ENCODE peak calls at places on chromosomes 11 and 22, in six cellular contexts. W is effector memory CD4-positive, alpha-beta T cell; I is heart right ventricle; S is tibial nerve; K is CD4-positive, alpha-beta T cell; O is lung. Q is an unnamed sample. For H3K9me3, the result is how much of the 10 kb centered on the place peaks cover.

GRCh38 chr11:19697721-19698121 is 14.9 kb upstream of the NAV2 start:
- DNase-seq in W (no peak), I (no peak), S (no peak), O (no peak), K (no peak), Q (no peak)

GRCh38 chr11:2791521-2792375 is 92.0 kb upstream of the KCNQ1OT1 start:
- DNase-seq in O (no peak), S (no peak), K (peak), W (no peak), I (no peak), Q (peak)

GRCh38 chr22:26168199-26168915 is 905 bp upstream of the SEZ6L start:
- DNase-seq in S (no peak), W (no peak), I (no peak), K (no peak), O (no peak), Q (no peak)

GRCh38 chr22:31276426-31277167 is 15.7 kb downstream of the PIK3IP1 start:
- DNase-seq in K (no peak), S (no peak), W (no peak), I (no peak), O (no peak), Q (no peak)

GRCh38 chr11:64876835-64877341 is 1.5 kb downstream of the EHD1 start:
- DNase-seq in W (no peak), O (peak), I (no peak), S (no peak), K (no peak), Q (peak)

GRCh38 chr22:26585104-26585790 is 4.7 kb downstream of the TPST2 start:
- DNase-seq in W (no peak), O (peak), K (no peak), I (peak), S (no peak), Q (no peak)

GRCh38 chr11:26276798-26277424 is 55.0 kb upstream of the ANO3 start:
- DNase-seq in W (no peak), O (peak), I (peak), S (peak), K (no peak), Q (no peak)

GRCh38 chr11:85647078-85647477 is 689 bp upstream of the TMEM126A start:
- DNase-seq in W (no peak), I (no peak), O (no peak), S (no peak), K (no peak), Q (no peak)

GRCh38 chr11:834371-835316 is 1.9 kb downstream of the CD151 start:
- DNase-seq in I (peak), W (no peak), S (no peak), K (no peak), O (peak), Q (peak)

GRCh38 chr11:86559311-86559945 is 113.0 kb downstream of the ME3 start:
- DNase-seq in S (no peak), I (peak), O (no peak), W (no peak), K (no peak), Q (no peak)

GRCh38 chr11:2737876-2738275 is 38.1 kb upstream of the KCNQ1OT1 start:
- DNase-seq in I (no peak), O (no peak), S (no peak), W (no peak), K (no peak), Q (peak)

GRCh38 chr11:16764888-16765287 is 26.4 kb downstream of the C11orf58 start:
- DNase-seq in I (no peak), S (peak), K (no peak), W (no peak), O (no peak), Q (no peak)

GRCh38 chr11:70500076-70500847 is 101.9 kb downstream of the CTTN start:
- DNase-seq in O (no peak), I (no peak), K (no peak), S (no peak), W (no peak), Q (peak)

GRCh38 chr11:279966-280761 is 2.0 kb downstream of the NLRP6 start:
- DNase-seq in O (no peak), W (no peak), I (peak), K (peak), S (no peak), Q (peak)

GRCh38 chr11:86041975-86042378 is 26.9 kb downstream of the PICALM start:
- DNase-seq in O (peak), W (peak), K (no peak), I (peak), S (peak), Q (no peak)

GRCh38 chr11:10304495-10305261 is at the start of gene ADM:
- DNase-seq in O (peak), S (peak), K (no peak), W (no peak), I (peak), Q (peak)

GRCh38 chr11:57646756-57647303 is 2.9 kb downstream of the YPEL4 start:
- DNase-seq in S (no peak), K (no peak), I (no peak), W (no peak), O (no peak), Q (no peak)

GRCh38 chr11:71251761-71252433 is 480 bp downstream of the SHANK2 start:
- DNase-seq in I (no peak), K (no peak), S (no peak), O (no peak), W (no peak), Q (no peak)

GRCh38 chr11:59207988-59208432 is 4.7 kb downstream of the MPEG1 start:
- DNase-seq in O (no peak), K (peak), I (peak), S (peak), W (peak), Q (no peak)

GRCh38 chr22:41862160-41862529 is 29.2 kb downstream of the SREBF2 start:
- DNase-seq in I (no peak), O (no peak), W (no peak), S (no peak), K (peak), Q (no peak)

GRCh38 chr11:76801205-76801604 is 18.0 kb downstream of the TSKU start:
- DNase-seq in O (no peak), K (no peak), I (no peak), W (no peak), S (peak), Q (no peak)

GRCh38 chr11:75369846-75370245 is 18.4 kb upstream of the ARRB1 start:
- DNase-seq in S (no peak), I (no peak), O (no peak), K (no peak), W (no peak), Q (no peak)

GRCh38 chr22:20550851-20551744 is 43.7 kb downstream of the MED15 start:
- DNase-seq in W (no peak), K (peak), I (peak), O (no peak), S (no peak), Q (no peak)

GRCh38 chr11:71330349-71330748 is 78.0 kb upstream of the SHANK2 start:
- DNase-seq in K (no peak), I (no peak), W (no peak), S (no peak), O (no peak), Q (peak)

GRCh38 chr11:28488336-28488735 is 380.1 kb downstream of the METTL15 start:
- DNase-seq in I (no peak), K (no peak), W (no peak), O (no peak), S (no peak), Q (no peak)

GRCh38 chr22:19751497-19752245 is 8.9 kb upstream of the TBX1 start:
- DNase-seq in S (no peak), W (no peak), K (no peak), I (no peak), O (no peak), Q (no peak)

GRCh38 chr11:116459644-116460043 is 313.1 kb downstream of the BUD13 start:
- DNase-seq in S (no peak), W (no peak), K (no peak), I (no peak), O (no peak), Q (no peak)

GRCh38 chr11:36441610-36442208 is 68.4 kb downstream of the TRAF6 start:
- DNase-seq in W (no peak), I (no peak), K (no peak), O (no peak), S (no peak), Q (no peak)

GRCh38 chr22:38078046-38078840 is 5.7 kb downstream of the SLC16A8 start:
- DNase-seq in O (no peak), I (no peak), S (no peak), K (no peak), W (no peak), Q (peak)

GRCh38 chr22:36287881-36288515 is 35.1 kb downstream of the APOL1 start:
- DNase-seq in W (no peak), I (no peak), S (no peak), O (no peak), K (no peak), Q (peak)

GRCh38 chr11:124633355-124633754 is 10.7 kb downstream of the TBRG1 start:
- DNase-seq in S (no peak), O (no peak), K (no peak), W (no peak), I (no peak), Q (no peak)

GRCh38 chr11:46694607-46695006 is 5.8 kb downstream of the ARHGAP1 start:
- DNase-seq in I (no peak), K (no peak), W (no peak), O (no peak), S (no peak), Q (no peak)

GRCh38 chr22:30028731-30029130 is 51.5 kb upstream of the HORMAD2 start:
- DNase-seq in I (no peak), O (no peak), K (no peak), W (no peak), S (no peak), Q (no peak)

GRCh38 chr11:29119691-29120328 is 897.0 kb downstream of the KCNA4 start:
- DNase-seq in S (no peak), W (no peak), O (no peak), K (no peak), I (no peak), Q (no peak)

GRCh38 chr11:43681543-43681942 is 1.0 kb downstream of the HSD17B12 start:
- DNase-seq in O (no peak), K (no peak), S (no peak), W (no peak), I (no peak), Q (no peak)

GRCh38 chr11:129312741-129313587 is 62.7 kb upstream of the BARX2 start:
- DNase-seq in S (no peak), I (no peak), W (no peak), O (no peak), K (no peak), Q (no peak)

GRCh38 chr22:47294222-47294532 is 531.7 kb downstream of the TBC1D22A start:
- DNase-seq in W (no peak), S (no peak), I (no peak), O (no peak), K (no peak), Q (no peak)
- H3K9me3 ChIP-seq in W (under half), S (under half), I (under half), O (under half), K (under half), Q (under half)

DNA sequence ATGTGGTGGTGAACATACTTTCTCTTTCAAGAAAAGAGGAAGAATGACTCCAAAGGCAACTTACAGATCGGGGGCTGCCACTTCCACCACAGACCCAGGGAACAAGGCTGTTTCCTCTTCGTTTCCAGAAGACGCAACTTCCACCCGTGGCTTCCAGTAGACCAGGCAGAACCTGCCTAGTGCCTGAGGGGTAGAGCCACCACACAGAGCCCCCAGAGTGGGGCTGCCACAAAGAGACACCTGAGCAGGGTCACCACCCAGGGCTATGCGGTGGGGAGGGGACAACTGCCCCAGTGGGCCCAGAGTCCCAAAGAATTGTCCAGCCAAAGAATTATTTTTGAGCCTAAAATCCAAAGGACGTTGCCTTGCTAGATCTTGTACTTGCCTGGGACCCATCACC is 16.7 kb upstream of the PHF21B start:
- DNase-seq in S (no peak), K (no peak), W (no peak), I (no peak), O (no peak), Q (no peak)
- H3K9me3 ChIP-seq in S (under half), K (under half), W (under half), I (under half), O (under half), Q (under half)

GRCh38 chr22:48079505-48080295 is 1317.2 kb downstream of the TBC1D22A start:
- DNase-seq in O (no peak), W (no peak), K (no peak), S (no peak), I (no peak), Q (no peak)

GRCh38 chr22:48080304-48081165 is 1318.1 kb downstream of the TBC1D22A start:
- DNase-seq in S (no peak), K (no peak), W (no peak), O (no peak), I (no peak), Q (no peak)

GRCh38 chr22:48075604-48076400 is 1313.4 kb downstream of the TBC1D22A start:
- DNase-seq in S (no peak), K (no peak), W (no peak), I (no peak), O (no peak), Q (peak)

GRCh38 chr22:48081281-48081680 is 1318.8 kb downstream of the TBC1D22A start:
- DNase-seq in S (no peak), I (no peak), O (no peak), W (no peak), K (no peak), Q (no peak)

GRCh38 chr22:48077699-48078098 is 1315.2 kb downstream of the TBC1D22A start:
- DNase-seq in O (no peak), S (no peak), I (no peak), W (no peak), K (no peak), Q (no peak)
- H3K9me3 ChIP-seq in O (under half), S (under half), I (under half), W (under half), K (under half), Q (under half)

GRCh38 chr11:69187540-69188065 is 31.9 kb downstream of the SMIM38 start:
- DNase-seq in S (no peak), O (no peak), K (no peak), I (no peak), W (no peak), Q (no peak)
- H3K9me3 ChIP-seq in S (under half), O (under half), K (under half), I (under half), W (under half), Q (under half)

DNA sequence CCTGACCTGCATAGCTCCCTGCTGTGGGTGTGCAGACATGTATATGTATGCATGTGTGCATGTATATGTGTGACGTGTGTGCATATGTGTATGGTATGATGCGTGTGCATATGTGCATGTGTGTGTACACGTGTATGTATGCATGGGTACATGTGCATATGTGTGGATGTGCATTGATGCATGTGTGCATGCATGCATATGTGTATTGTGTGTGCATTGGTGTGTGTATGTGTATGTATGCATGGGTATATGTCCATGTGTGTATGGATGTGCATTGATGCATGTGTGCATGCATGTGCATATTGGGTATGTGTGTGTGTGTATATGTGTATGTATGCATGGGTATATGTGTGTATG is 434.0 kb downstream of the TBC1D22A start:
- DNase-seq in S (no peak), O (no peak), W (no peak), K (no peak), I (no peak), Q (no peak)
- H3K9me3 ChIP-seq in S (under half), O (under half), W (under half), K (under half), I (under half), Q (under half)

Q was measured in kidney.